ENCODE peak calls at places on chromosomes 4 and X, in five cellular contexts. O is fibroblast of villous mesenchyme, G is upper lobe of left lung, J is pancreas, B is choroid plexus epithelial cell. Y is an unnamed sample.
A peak's percentile ranks its signal among the peaks of the same experiment; 100 is the strongest.

GRCh38 chr4:30537462-30537861 is 182.7 kb upstream of the PCDH7 start:
- DNase-seq in J (no peak), G (no peak), B (peak; percentile 43), O (peak; percentile 78), Y (peak; percentile 61)

GRCh38 chrX:65406532-65406931 is 128.1 kb downstream of the LAS1L start:
- DNase-seq in G (peak; percentile 73), B (no peak), J (no peak), O (no peak), Y (no peak)

GRCh38 chr4:26105815-26106699 is 192.0 kb downstream of the SMIM20 start:
- DNase-seq in O (peak; percentile 83), G (no peak), J (no peak), B (peak; percentile 65), Y (no peak)

GRCh38 chr4:26322349-26322748 is 1.5 kb downstream of the RBPJ start:
- DNase-seq in B (no peak), O (no peak), J (no peak), G (no peak), Y (no peak)

GRCh38 chrX:116272328-116272727 is 101.8 kb downstream of the AGTR2 start:
- DNase-seq in O (peak; percentile 87), G (no peak), J (no peak), B (peak; percentile 95), Y (peak; percentile 70)

GRCh38 chr4:14441550-14441949 is 560.7 kb upstream of the CPEB2 start:
- DNase-seq in J (no peak), B (no peak), O (no peak), G (no peak), Y (no peak)

GRCh38 chrX:148794350-148794749 is 293.9 kb downstream of the AFF2 start:
- DNase-seq in O (no peak), G (no peak), J (no peak), B (no peak), Y (no peak)

GRCh38 chr4:2335729-2336101 is 73.8 kb upstream of the MXD4 start:
- DNase-seq in B (no peak), G (peak; percentile 75), J (no peak), O (no peak), Y (no peak)

GRCh38 chr4:76441881-76442280 is 6.9 kb downstream of the SHROOM3 start:
- DNase-seq in O (no peak), B (no peak), G (no peak), J (no peak), Y (no peak)

GRCh38 chr4:76571274-76571673 is 136.2 kb downstream of the SHROOM3 start:
- DNase-seq in O (peak; percentile 63), G (no peak), J (no peak), B (no peak), Y (no peak)

GRCh38 chr4:52958232-52958631 is 96.1 kb downstream of the RASL11B start:
- DNase-seq in B (peak; percentile 19), J (no peak), G (no peak), O (peak; percentile 84), Y (no peak)

GRCh38 chrX:136250191-136251041 is 784 bp downstream of the MAP7D3 start:
- DNase-seq in J (no peak), G (peak; percentile 82), B (peak; percentile 46), O (no peak), Y (no peak)

GRCh38 chrX:104310084-104310483 is 55.4 kb upstream of the ESX1 start:
- DNase-seq in G (no peak), J (no peak), O (peak; percentile 41), B (peak; percentile 66), Y (no peak)

GRCh38 chr4:150310159-150310895 is 232.1 kb downstream of the DCLK2 start:
- DNase-seq in J (no peak), O (no peak), B (peak; percentile 83), G (no peak), Y (peak; percentile 53)

GRCh38 chrX:113728937-113729336 is 854.9 kb upstream of the HTR2C start:
- DNase-seq in G (no peak), J (no peak), B (no peak), O (no peak), Y (no peak)

GRCh38 chr4:165663411-165663810 is 209.6 kb upstream of the TLL1 start:
- DNase-seq in B (no peak), G (no peak), J (no peak), O (no peak), Y (no peak)

GRCh38 chrX:87475793-87476192 is 41.8 kb upstream of the KLHL4 start:
- DNase-seq in J (no peak), O (no peak), B (no peak), G (no peak), Y (no peak)

GRCh38 chr4:98642991-98643426 is 15.4 kb downstream of the TSPAN5 start:
- DNase-seq in B (peak; percentile 78), G (no peak), J (no peak), O (peak; percentile 60), Y (no peak)

GRCh38 chr4:185566425-185566824 is 31.1 kb upstream of the PDLIM3 start:
- DNase-seq in J (no peak), B (peak; percentile 5), O (peak; percentile 34), G (no peak), Y (no peak)

GRCh38 chr4:98430708-98431403 is 169.7 kb downstream of the RAP1GDS1 start:
- DNase-seq in B (peak; percentile 96), O (peak; percentile 70), J (no peak), G (no peak), Y (peak; percentile 83)

GRCh38 chrX:136711147-136711546 is 63.2 kb downstream of the CD40LG start:
- DNase-seq in B (peak; percentile 63), G (no peak), J (no peak), O (peak; percentile 51), Y (no peak)

GRCh38 chr4:177696438-177696966 is 254.3 kb upstream of the AGA start:
- DNase-seq in G (no peak), B (no peak), J (no peak), O (no peak), Y (no peak)

GRCh38 chrX:78119521-78120227 is 15.6 kb downstream of the PGK1 start:
- DNase-seq in G (no peak), J (no peak), B (peak; percentile 20), O (no peak), Y (no peak)
- TF ChIP-seq CTCF in G (no peak), J (no peak), B (peak; percentile 38), O (no peak), Y (peak; percentile 35)

DNA sequence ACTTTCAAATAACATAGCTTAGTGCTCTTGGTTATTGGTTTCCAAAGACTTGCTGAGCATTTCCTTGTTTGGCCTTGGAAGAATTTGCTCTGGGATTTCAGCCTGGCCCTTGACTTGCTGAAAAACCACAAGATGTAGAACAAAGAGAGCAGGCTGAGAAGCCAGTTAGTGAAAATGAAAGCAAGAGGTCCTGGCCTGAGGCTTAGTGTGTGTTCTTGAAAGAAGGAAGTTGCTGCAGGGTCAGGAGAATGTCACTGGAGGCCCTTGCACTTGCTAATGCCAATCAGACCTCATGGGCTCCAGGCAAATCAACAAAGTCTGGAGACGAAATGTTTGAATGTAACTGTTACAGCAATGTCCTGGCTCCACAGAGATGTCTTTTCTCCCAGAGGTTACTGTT is 79.4 kb downstream of the SYNPO2 start:
- DNase-seq in J (peak; percentile 12), B (peak; percentile 98), O (peak; percentile 95), G (no peak), Y (peak; percentile 94)
- H3K4me3 ChIP-seq in J (no peak overlapping the region), B (no peak overlapping the region), O (no peak overlapping the region), G (no peak overlapping the region), Y (no peak overlapping the region)

GRCh38 chr4:4398430-4398829 is 11.5 kb downstream of the NSG1 start:
- DNase-seq in J (no peak), B (no peak), G (no peak), O (no peak), Y (no peak)

GRCh38 chr4:4395849-4396627 is 9.1 kb downstream of the NSG1 start:
- DNase-seq in G (no peak), B (peak; percentile 48), O (peak; percentile 67), J (no peak), Y (no peak)

GRCh38 chr4:4397441-4397819 is 10.5 kb downstream of the NSG1 start:
- DNase-seq in O (no peak), G (no peak), J (no peak), B (no peak), Y (no peak)

GRCh38 chr4:4394644-4395043 is 7.7 kb downstream of the NSG1 start:
- DNase-seq in O (peak; percentile 24), J (no peak), G (no peak), B (peak; percentile 7), Y (no peak)

DNA sequence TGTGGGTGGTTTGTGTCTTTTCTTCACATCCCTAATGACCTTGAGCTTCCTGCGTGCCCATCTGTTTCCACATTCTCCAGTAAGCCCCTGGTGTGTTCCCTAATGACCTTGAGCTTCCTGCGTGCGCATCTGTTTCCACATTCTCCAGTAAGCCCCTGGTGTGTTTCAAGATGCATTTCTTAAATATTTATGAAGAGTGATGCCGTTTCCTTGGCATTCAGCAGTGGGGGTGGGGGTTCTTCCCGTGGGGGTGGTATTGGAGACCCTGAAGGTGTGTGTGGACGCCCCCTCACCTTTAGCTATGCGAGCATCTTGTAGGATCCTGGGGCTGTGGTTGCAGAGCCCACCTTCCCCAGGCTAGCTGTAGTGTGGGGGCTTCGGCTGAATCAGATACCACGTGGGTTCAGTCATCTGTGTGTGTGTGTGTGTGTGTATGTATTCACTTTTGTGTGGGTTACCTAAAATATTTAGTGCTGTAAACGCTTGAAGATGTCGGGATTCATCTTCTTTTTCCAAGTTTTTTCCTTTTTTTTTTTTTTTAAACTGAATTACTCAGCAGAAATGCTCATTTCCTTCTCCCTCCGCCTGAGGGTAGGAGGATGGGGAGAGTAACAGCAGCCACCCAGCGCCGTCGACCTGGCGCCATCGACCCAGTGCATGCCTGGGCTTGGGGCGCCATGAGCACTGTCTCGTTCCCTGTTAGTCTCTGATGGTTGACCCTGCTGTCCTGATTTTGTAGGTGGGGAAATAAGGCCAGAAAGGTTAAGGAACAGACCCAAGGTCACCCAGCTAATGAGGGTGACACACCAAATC is 9.9 kb downstream of the NSG1 start:
- DNase-seq in J (no peak), B (peak; percentile 63), O (peak; percentile 63), G (no peak), Y (no peak)
- TF ChIP-seq CTCF in J (no peak), B (no peak), O (no peak), G (no peak), Y (no peak)

GRCh38 chrX:13939741-13940597 is 89.7 kb downstream of the GEMIN8 start:
- DNase-seq in B (no peak), O (no peak), G (no peak), J (no peak), Y (no peak)
- H3K4me3 ChIP-seq in B (no peak overlapping the region), O (no peak overlapping the region), G (no peak overlapping the region), J (no peak overlapping the region), Y (no peak overlapping the region)

DNA sequence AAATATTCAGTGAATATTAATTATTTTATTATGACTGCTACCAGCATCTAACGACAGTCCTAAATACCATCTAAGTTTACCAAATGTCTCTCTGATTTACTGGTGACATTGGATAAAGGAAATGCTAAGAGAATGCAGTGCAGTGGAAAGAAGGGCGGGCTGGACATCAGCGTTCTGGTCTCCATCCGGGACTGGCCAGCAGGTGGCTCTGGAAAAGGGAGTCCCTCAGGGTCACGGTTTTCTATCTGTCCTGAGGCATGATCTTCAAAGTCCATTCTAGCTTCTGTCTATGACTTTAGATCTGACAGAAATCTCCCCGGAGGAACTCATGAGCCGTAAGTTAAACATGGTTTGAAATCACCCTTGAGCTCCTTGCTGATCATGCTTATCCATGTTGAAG is 3.3 kb downstream of the TRIM2 start:
- DNase-seq in O (peak; percentile 43), G (no peak), B (peak; percentile 41), J (peak; percentile 43), Y (no peak)
- TF ChIP-seq CTCF in O (peak; percentile 73), G (peak; percentile 45), B (peak; percentile 72), J (no peak), Y (peak; percentile 62)

DNA sequence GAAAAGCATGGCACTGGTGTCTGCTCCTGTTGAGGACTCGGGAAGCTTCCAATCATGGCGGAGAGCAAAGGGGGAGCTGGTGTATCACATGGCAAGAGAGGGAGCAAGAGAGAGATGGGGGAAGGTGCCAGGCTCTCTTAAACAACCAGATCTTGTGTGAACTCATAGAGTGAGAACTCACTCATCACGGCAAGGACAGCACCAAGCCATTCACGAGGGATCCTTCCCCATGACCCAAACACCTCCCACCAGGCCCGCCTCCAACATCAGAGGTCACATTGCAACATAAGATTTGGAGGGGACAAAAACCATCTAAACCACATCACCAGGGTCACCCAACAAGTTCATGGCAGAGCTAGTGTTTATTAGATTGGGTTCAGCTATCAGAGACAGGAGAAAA is 218.7 kb upstream of the BCOR start:
- DNase-seq in G (no peak), O (no peak), J (no peak), B (no peak), Y (no peak)
- H3K4me3 ChIP-seq in G (no peak overlapping the region), O (no peak overlapping the region), J (no peak overlapping the region), B (no peak overlapping the region), Y (no peak overlapping the region)